ENCODE peak calls at places on chromosome 13, in nine cellular contexts. N is A172; C is endothelial cell; F is heart left ventricle; V is glutamatergic neuron; R is activated CD8-positive, alpha-beta T cell treated with anti-CD3 and anti-CD28 coated beads for 36 hours; J is activated naive CD8-positive, alpha-beta T cell treated with anti-CD3 and anti-CD28 coated beads for 36 hours; U is activated naive CD4-positive, alpha-beta T cell treated with anti-CD3 and anti-CD28 coated beads, Interleukin-2, amount 50 U/mL, for 16 hours; D is cerebellar cortex. A is an unnamed sample.

GRCh38 chr13:95382906-95383305 is 81.7 kb upstream of the ABCC4 start:
- DNase-seq in N (no peak), C (no peak), F (no peak), V (no peak), R (no peak), J (no peak), U (no peak), D (no peak), A (no peak)

GRCh38 chr13:53066411-53066810 is 37.8 kb downstream of the OLFM4 start:
- DNase-seq in N (no peak), C (no peak), F (no peak), V (no peak), R (no peak), J (no peak), U (no peak), D (no peak), A (no peak)

GRCh38 chr13:32530841-32531253 is 7.7 kb downstream of the N4BP2L2 start:
- DNase-seq in N (no peak), C (no peak), F (peak; percentile 23), V (no peak), R (no peak), J (no peak), U (no peak), D (peak; percentile 26), A (no peak)

GRCh38 chr13:109745702-109746101 is 40.7 kb downstream of the IRS2 start:
- DNase-seq in N (no peak), C (no peak), F (no peak), V (no peak), R (no peak), J (no peak), U (no peak), D (no peak), A (no peak)

GRCh38 chr13:53142301-53142700 is 113.7 kb downstream of the OLFM4 start:
- DNase-seq in N (no peak), C (no peak), F (no peak), V (no peak), R (no peak), J (no peak), U (no peak), D (no peak), A (no peak)

GRCh38 chr13:27043013-27043412 is 128.6 kb downstream of the USP12 start:
- DNase-seq in N (peak; percentile 94), C (no peak), F (no peak), V (no peak), R (no peak), J (peak; percentile 11), U (no peak), D (peak; percentile 54), A (peak; percentile 67)

GRCh38 chr13:87671824-87672603 is 843 bp downstream of the SLITRK5 start:
- DNase-seq in N (peak; percentile 1), C (peak; percentile 32), F (no peak), V (peak; percentile 65), R (no peak), J (no peak), U (no peak), D (peak; percentile 21), A (no peak)

GRCh38 chr13:23254506-23254905 is 73.7 kb downstream of the SGCG start:
- DNase-seq in N (no peak), C (no peak), F (no peak), V (no peak), R (no peak), J (no peak), U (no peak), D (no peak), A (no peak)

GRCh38 chr13:37129867-37130266 is 24.4 kb upstream of the CSNK1A1L start:
- DNase-seq in N (no peak), C (no peak), F (no peak), V (no peak), R (no peak), J (no peak), U (no peak), D (no peak), A (no peak)

GRCh38 chr13:111951982-111952565 is 114.9 kb upstream of the SOX1 start:
- DNase-seq in N (no peak), C (no peak), F (no peak), V (peak; percentile 45), R (no peak), J (no peak), U (no peak), D (no peak), A (no peak)

GRCh38 chr13:49690990-49691886 is at the start of gene EBPL:
- DNase-seq in N (peak; percentile 80), C (peak; percentile 93), F (peak; percentile 91), V (peak; percentile 98), R (peak; percentile 93), J (peak; percentile 91), U (peak; percentile 89), D (peak; percentile 90), A (peak; percentile 83)

GRCh38 chr13:101626925-101627555 is 174.6 kb downstream of the ITGBL1 start:
- DNase-seq in N (peak; percentile 18), C (no peak), F (no peak), V (no peak), R (peak; percentile 65), J (peak; percentile 50), U (peak; percentile 41), D (no peak), A (no peak)

GRCh38 chr13:105491345-105491744 is 1044.1 kb downstream of the EFNB2 start:
- DNase-seq in N (no peak), C (no peak), F (no peak), V (no peak), R (no peak), J (no peak), U (no peak), D (no peak), A (no peak)

GRCh38 chr13:74206061-74206561 is 71.9 kb upstream of the KLF12 start:
- DNase-seq in N (peak; percentile 65), C (no peak), F (no peak), V (no peak), R (no peak), J (no peak), U (no peak), D (no peak), A (no peak)

GRCh38 chr13:114144606-114145244 is 12.3 kb upstream of the RASA3 start:
- DNase-seq in N (no peak), C (no peak), F (peak; percentile 0), V (no peak), R (no peak), J (no peak), U (no peak), D (no peak), A (no peak)

GRCh38 chr13:35471466-35472307 is 4.8 kb downstream of the MAB21L1 start:
- DNase-seq in N (no peak), C (peak; percentile 27), F (no peak), V (peak; percentile 64), R (no peak), J (no peak), U (no peak), D (peak; percentile 53), A (no peak)

GRCh38 chr13:110699148-110700145 is 6.5 kb downstream of the CARS2 start:
- DNase-seq in N (no peak), C (no peak), F (no peak), V (no peak), R (no peak), J (no peak), U (no peak), D (no peak), A (no peak)

GRCh38 chr13:52169839-52170238 is 10.4 kb upstream of the NEK3 start:
- DNase-seq in N (no peak), C (no peak), F (no peak), V (no peak), R (no peak), J (no peak), U (no peak), D (no peak), A (no peak)

GRCh38 chr13:33108620-33109019 is 92.4 kb downstream of the KL start:
- DNase-seq in N (no peak), C (no peak), F (no peak), V (no peak), R (no peak), J (no peak), U (no peak), D (no peak), A (no peak)

GRCh38 chr13:27405521-27406134 is 18.8 kb upstream of the GTF3A start:
- DNase-seq in N (no peak), C (no peak), F (no peak), V (no peak), R (no peak), J (no peak), U (no peak), D (no peak), A (no peak)

GRCh38 chr13:27634231-27634630 is 12.5 kb downstream of the POLR1D start:
- DNase-seq in N (no peak), C (no peak), F (no peak), V (no peak), R (no peak), J (no peak), U (no peak), D (no peak), A (no peak)

GRCh38 chr13:99610702-99611289 is 109.5 kb downstream of the TM9SF2 start:
- DNase-seq in N (no peak), C (no peak), F (no peak), V (no peak), R (no peak), J (no peak), U (no peak), D (no peak), A (no peak)

GRCh38 chr13:113982296-113982661 is 8.4 kb upstream of the C13orf46 start:
- DNase-seq in N (no peak), C (no peak), F (no peak), V (no peak), R (no peak), J (no peak), U (peak; percentile 9), D (no peak), A (no peak)

GRCh38 chr13:22915442-22916082 is 265.2 kb upstream of the SGCG start:
- DNase-seq in N (peak; percentile 1), C (peak; percentile 74), F (no peak), V (peak; percentile 83), R (no peak), J (no peak), U (no peak), D (peak; percentile 84), A (no peak)

GRCh38 chr13:45055902-45056648 is 64.2 kb upstream of the GTF2F2 start:
- DNase-seq in N (peak; percentile 59), C (no peak), F (no peak), V (no peak), R (peak; percentile 49), J (peak; percentile 35), U (no peak), D (no peak), A (no peak)

GRCh38 chr13:112443191-112444000 is 67.2 kb downstream of the SPACA7 start:
- DNase-seq in N (no peak), C (peak; percentile 64), F (no peak), V (peak; percentile 66), R (peak; percentile 28), J (no peak), U (no peak), D (no peak), A (no peak)

GRCh38 chr13:78732445-78733017 is 73.6 kb upstream of the OBI1 start:
- DNase-seq in N (no peak), C (no peak), F (no peak), V (no peak), R (no peak), J (no peak), U (no peak), D (no peak), A (no peak)

GRCh38 chr13:30020726-30021312 is 170.4 kb upstream of the UBL3 start:
- DNase-seq in N (peak; percentile 25), C (no peak), F (no peak), V (no peak), R (no peak), J (no peak), U (no peak), D (no peak), A (peak; percentile 16)

GRCh38 chr13:100340865-100341264 is 247.7 kb downstream of the GGACT start:
- DNase-seq in N (no peak), C (no peak), F (no peak), V (no peak), R (no peak), J (no peak), U (no peak), D (no peak), A (no peak)

GRCh38 chr13:73720216-73720840 is 413.9 kb downstream of the KLF12 start:
- DNase-seq in N (no peak), C (no peak), F (no peak), V (no peak), R (no peak), J (no peak), U (no peak), D (no peak), A (no peak)

GRCh38 chr13:110337287-110337686 is 30.2 kb downstream of the COL4A2 start:
- DNase-seq in N (no peak), C (no peak), F (no peak), V (no peak), R (no peak), J (no peak), U (no peak), D (no peak), A (no peak)